ENCODE peak calls at places on chromosomes 3 and 15, in seven cellular contexts. L, O, Z, R, C, H and B are unnamed samples.

GRCh38 chr15:26697913-26698312 is 75.0 kb downstream of the GABRB3 start:
- DNase-seq in L (no peak), O (no peak), Z (no peak), R (no peak), C (no peak), H (no peak), B (no peak)

GRCh38 chr3:159881828-159882309 is 106.8 kb upstream of the IL12A start:
- DNase-seq in L (no peak), O (peak), Z (no peak), R (no peak), C (peak), H (no peak), B (no peak)

GRCh38 chr15:73859236-73859635 is 14.1 kb upstream of the TBC1D21 start:
- DNase-seq in L (no peak), O (no peak), Z (no peak), R (no peak), C (no peak), H (no peak), B (no peak)

GRCh38 chr15:93152264-93152884 is 63.4 kb upstream of the RGMA start:
- DNase-seq in L (no peak), O (no peak), Z (no peak), R (no peak), C (no peak), H (no peak), B (no peak)

GRCh38 chr3:184750684-184751083 is 38.8 kb upstream of the MAGEF1 start:
- DNase-seq in L (no peak), O (no peak), Z (no peak), R (no peak), C (no peak), H (peak), B (no peak)

GRCh38 chr3:109188726-109189125 is 52.2 kb downstream of the C3orf85 start:
- DNase-seq in L (no peak), O (no peak), Z (no peak), R (no peak), C (no peak), H (no peak), B (no peak)

GRCh38 chr3:63400259-63400860 is 122.3 kb downstream of the SYNPR start:
- DNase-seq in L (peak), O (no peak), Z (no peak), R (no peak), C (no peak), H (no peak), B (peak)

GRCh38 chr3:195870442-195870841 is 37.9 kb downstream of the TNK2 start:
- DNase-seq in L (peak), O (no peak), Z (no peak), R (no peak), C (no peak), H (no peak), B (no peak)

GRCh38 chr3:177579419-177579818 is 382.1 kb upstream of the TBL1XR1 start:
- DNase-seq in L (peak), O (no peak), Z (no peak), R (no peak), C (no peak), H (no peak), B (no peak)

GRCh38 chr3:59180006-59180405 is 130.2 kb upstream of the CFAP20DC start:
- DNase-seq in L (no peak), O (no peak), Z (no peak), R (no peak), C (no peak), H (no peak), B (no peak)

DNA sequence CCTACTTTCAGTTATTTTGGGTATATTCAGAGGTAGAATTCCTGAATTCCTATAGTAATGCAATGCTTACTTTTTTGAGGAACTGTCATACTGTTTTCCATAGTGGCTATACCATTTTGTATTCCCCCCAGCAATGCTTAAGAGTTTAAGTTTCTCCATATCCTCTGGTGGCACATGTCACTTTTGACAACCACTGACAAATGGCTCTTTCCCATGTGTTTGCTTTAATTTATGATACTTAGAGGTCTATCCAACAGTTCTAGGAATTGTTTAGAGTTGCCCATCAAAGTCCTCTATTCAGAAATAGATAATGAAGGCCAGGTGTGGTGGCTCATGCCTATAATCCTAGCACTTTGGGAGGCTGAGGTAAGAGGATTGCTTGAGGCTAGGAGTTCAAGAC is 128.9 kb upstream of the CFAP20DC start:
- DNase-seq in L (no peak), O (no peak), Z (no peak), R (no peak), C (no peak), H (no peak), B (no peak)
- TF ChIP-seq CTCF in L (no peak), O (no peak), Z (no peak), R (no peak), C (no peak), H (no peak), B (no peak)

DNA sequence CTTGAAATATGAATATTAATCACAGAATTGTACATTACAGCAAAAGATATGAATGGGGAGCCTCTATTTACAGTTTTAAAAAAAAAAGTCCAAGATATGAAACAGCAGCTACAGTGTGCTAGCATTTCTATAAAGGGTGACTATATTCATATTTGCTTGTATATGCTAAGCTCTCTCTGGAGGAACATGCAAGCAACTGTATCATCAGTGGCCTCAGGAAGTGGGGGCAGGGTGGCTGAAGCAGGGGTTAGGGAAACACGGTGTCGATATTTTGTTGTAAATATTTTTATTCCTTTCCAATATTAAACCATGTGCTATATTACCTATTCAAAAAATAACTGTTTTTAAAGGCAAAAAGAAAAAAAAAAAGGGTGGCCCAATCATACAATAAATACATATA is 2.3 kb downstream of the UACA start:
- DNase-seq in L (no peak), O (no peak), Z (no peak), R (no peak), C (no peak), H (no peak), B (peak)
- H3K4me3 ChIP-seq in L (peak), O (peak), Z (no peak), R (no peak), C (no peak), H (no peak), B (peak)

GRCh38 chr15:59646271-59646670 is 11.0 kb downstream of the GTF2A2 start:
- DNase-seq in L (no peak), O (no peak), Z (no peak), R (no peak), C (no peak), H (no peak), B (no peak)

GRCh38 chr15:59644757-59645156 is 12.6 kb downstream of the GTF2A2 start:
- DNase-seq in L (peak), O (no peak), Z (no peak), R (no peak), C (no peak), H (no peak), B (peak)

GRCh38 chr15:59647085-59647484 is 10.2 kb downstream of the GTF2A2 start:
- DNase-seq in L (no peak), O (no peak), Z (no peak), R (no peak), C (no peak), H (no peak), B (no peak)

GRCh38 chr15:59642351-59642750 is 15.0 kb downstream of the GTF2A2 start:
- DNase-seq in L (no peak), O (no peak), Z (no peak), R (no peak), C (no peak), H (no peak), B (peak)
- TF ChIP-seq CTCF in L (no peak), O (no peak), Z (no peak), R (no peak), C (no peak), H (no peak), B (no peak)

DNA sequence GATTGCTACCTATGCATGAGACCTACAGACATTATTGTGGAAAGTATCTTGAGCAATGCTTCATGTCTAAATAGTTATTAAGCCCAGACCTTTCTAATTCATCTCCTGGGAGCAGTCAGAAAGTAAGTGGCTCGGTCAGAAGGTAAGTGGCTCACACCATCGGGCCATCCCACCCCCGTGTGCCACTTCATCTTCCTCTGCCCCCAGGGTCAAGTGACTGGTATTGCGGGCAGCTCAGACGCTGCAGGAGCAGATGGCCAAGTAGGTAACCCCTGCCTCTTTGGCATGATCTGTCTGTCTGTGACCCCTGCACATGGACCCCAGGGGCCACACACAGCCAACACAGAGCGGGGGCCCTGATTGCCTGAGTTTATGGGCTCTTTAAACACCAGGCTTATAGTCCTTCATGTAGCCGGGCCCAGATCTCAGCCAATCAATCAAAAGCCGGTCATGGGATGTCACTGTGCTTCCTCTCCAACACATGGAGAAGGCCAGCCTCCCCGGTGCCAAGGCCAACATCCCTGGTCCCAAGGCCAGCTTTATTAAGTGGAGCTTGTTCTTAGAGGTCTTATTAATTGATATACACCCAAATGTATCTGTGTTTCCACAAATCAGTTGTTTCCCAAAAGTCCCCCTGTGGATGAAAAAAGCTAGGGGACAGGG is 42.9 kb downstream of the LARP6 start:
- DNase-seq in L (no peak), O (no peak), Z (no peak), R (no peak), C (no peak), H (no peak), B (no peak)
- H3K4me3 ChIP-seq in L (no peak), O (no peak), Z (no peak), R (no peak), C (no peak), H (no peak), B (no peak)

GRCh38 chr3:85342915-85343314 is 384.1 kb downstream of the CADM2 start:
- DNase-seq in L (no peak), O (no peak), Z (no peak), R (no peak), C (no peak), H (no peak), B (peak)
- TF ChIP-seq CTCF in L (no peak), O (peak), Z (no peak), R (no peak), C (no peak), H (peak), B (peak)

GRCh38 chr15:42088801-42089640 is 5.3 kb downstream of the PLA2G4D start:
- DNase-seq in L (no peak), O (no peak), Z (no peak), R (no peak), C (no peak), H (peak), B (no peak)
- H3K4me3 ChIP-seq in L (no peak), O (no peak), Z (no peak), R (no peak), C (no peak), H (no peak), B (no peak)